ENCODE peak calls at places on chromosomes 5 and 9, in four cellular contexts. P is A549, O is PC-9, Z is AG09319. K is an unnamed sample.

GRCh38 chr5:37477426-37477825 is 98.3 kb downstream of the WDR70 start:
- DNase-seq in O (no peak), P (no peak), Z (no peak), K (no peak)

GRCh38 chr5:177513500-177513899 is 3.3 kb downstream of the DDX41 start:
- DNase-seq in P (no peak), O (no peak), Z (no peak), K (no peak)

GRCh38 chr5:57221049-57221568 is 47.2 kb downstream of the GPBP1 start:
- DNase-seq in P (peak), O (peak), Z (peak), K (peak)

GRCh38 chr5:119016125-119016774 is 27.9 kb upstream of the DTWD2 start:
- DNase-seq in O (no peak), Z (no peak), P (no peak), K (no peak)

GRCh38 chr9:118961857-118962256 is 407.4 kb downstream of the BRINP1 start:
- DNase-seq in O (peak), Z (peak), P (peak), K (peak)

GRCh38 chr9:34744295-34745221 is 34.6 kb upstream of the CCL21 start:
- DNase-seq in Z (no peak), P (peak), O (peak), K (peak)

GRCh38 chr5:116380615-116381014 is 194.0 kb downstream of the SEMA6A start:
- DNase-seq in O (no peak), Z (no peak), P (no peak), K (no peak)

GRCh38 chr5:181217111-181217804 is 5.8 kb upstream of the TRIM41 start:
- DNase-seq in P (peak), O (peak), Z (no peak), K (peak)

GRCh38 chr9:93601666-93602065 is 25.3 kb downstream of the PHF2 start:
- DNase-seq in Z (no peak), O (no peak), P (no peak), K (no peak)

GRCh38 chr5:165919196-165919595 is 2372.2 kb upstream of the WWC1 start:
- DNase-seq in O (no peak), P (no peak), Z (no peak), K (no peak)

GRCh38 chr5:95731571-95732554 is 727 bp downstream of the RHOBTB3 start:
- DNase-seq in P (peak), Z (no peak), O (no peak), K (peak)

GRCh38 chr5:761206-761771 is 23.2 kb downstream of the ZDHHC11B start:
- DNase-seq in P (no peak), Z (no peak), O (no peak), K (no peak)

GRCh38 chr9:115165233-115165632 is 47.3 kb upstream of the TNC start:
- DNase-seq in O (no peak), Z (no peak), P (no peak), K (no peak)

GRCh38 chr9:109256381-109256780 is 64.5 kb downstream of the EPB41L4B start:
- DNase-seq in P (no peak), O (no peak), Z (no peak), K (no peak)

GRCh38 chr5:14424011-14424685 is 157.4 kb upstream of the OTULINL start:
- DNase-seq in Z (no peak), P (no peak), O (no peak), K (no peak)

GRCh38 chr9:91354846-91355245 is 6.9 kb downstream of the AUH start:
- DNase-seq in O (no peak), P (no peak), Z (no peak), K (no peak)

GRCh38 chr9:86175743-86176456 is 76.5 kb upstream of the GOLM1 start:
- DNase-seq in P (no peak), O (peak), Z (no peak), K (no peak)

GRCh38 chr9:20473566-20474116 is 148.7 kb downstream of the MLLT3 start:
- DNase-seq in O (no peak), Z (peak), P (no peak), K (peak)

GRCh38 chr9:119959846-119960545 is 590.8 kb upstream of the BRINP1 start:
- DNase-seq in O (no peak), P (no peak), Z (no peak), K (no peak)

GRCh38 chr9:3760031-3760430 is 234.2 kb upstream of the RFX3 start:
- DNase-seq in Z (no peak), P (peak), O (no peak), K (no peak)

GRCh38 chr9:37761511-37761910 is 7.9 kb downstream of the TRMT10B start:
- DNase-seq in P (no peak), Z (no peak), O (no peak), K (peak)

GRCh38 chr9:125147401-125147951 is 4.1 kb upstream of the SCAI start:
- DNase-seq in P (no peak), O (no peak), Z (no peak), K (no peak)

GRCh38 chr5:147017191-147017590 is 138.6 kb upstream of the PPP2R2B start:
- DNase-seq in P (no peak), O (no peak), Z (no peak), K (no peak)

GRCh38 chr9:129770741-129771140 is 17.9 kb upstream of the PTGES start:
- DNase-seq in Z (no peak), O (no peak), P (no peak), K (no peak)

GRCh38 chr5:109865636-109866035 is 175.9 kb downstream of the MAN2A1 start:
- DNase-seq in Z (peak), P (peak), O (no peak), K (peak)

GRCh38 chr5:141001854-141002666 is 35.8 kb downstream of the PCDHAC2 start:
- DNase-seq in P (peak), O (no peak), Z (no peak), K (peak)

GRCh38 chr5:138037271-138037670 is 4.4 kb upstream of the FAM13B start:
- DNase-seq in O (no peak), Z (no peak), P (no peak), K (no peak)

GRCh38 chr5:82234880-82235279 is 43.3 kb downstream of the RPS23 start:
- DNase-seq in P (no peak), Z (no peak), O (no peak), K (no peak)

GRCh38 chr9:121786998-121787422 is 135.6 kb downstream of the DAB2IP start:
- DNase-seq in P (no peak), Z (no peak), O (no peak), K (no peak)

GRCh38 chr5:1512541-1513291 is 11.0 kb downstream of the LPCAT1 start:
- DNase-seq in Z (no peak), P (no peak), O (no peak), K (no peak)

GRCh38 chr9:130039504-130040147 is 3.4 kb downstream of the FNBP1 start:
- DNase-seq in Z (no peak), P (peak), O (no peak), K (no peak)

GRCh38 chr5:52868417-52868816 is 80.7 kb downstream of the ITGA1 start:
- DNase-seq in P (no peak), O (no peak), Z (no peak), K (no peak)

DNA sequence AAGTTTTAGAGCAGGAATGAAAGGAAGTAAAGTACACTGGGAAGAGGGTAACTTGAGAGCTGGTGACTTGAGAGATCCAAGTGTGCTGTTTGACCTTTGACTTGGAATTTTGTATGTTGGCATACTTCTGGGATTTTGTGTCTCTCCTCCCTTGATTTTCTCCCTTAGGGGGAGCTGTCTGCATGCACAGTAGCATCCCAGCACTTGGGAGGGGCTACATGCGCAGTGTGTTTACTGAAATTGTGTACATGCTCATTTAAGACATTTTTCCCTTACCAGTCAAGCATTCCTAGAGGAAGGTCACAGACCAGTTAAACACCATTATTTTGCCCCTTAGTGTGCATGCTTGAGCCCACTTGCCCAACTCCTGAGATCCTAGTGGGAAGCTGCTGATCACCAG is 120.1 kb downstream of the ZNF622 start:
- DNase-seq in O (no peak), Z (no peak), P (no peak), K (no peak)
- TF ChIP-seq CTCF in O (no peak), Z (no peak), P (no peak), K (no peak)

GRCh38 chr9:127451681-127452480 is 571 bp downstream of the LRSAM1 start:
- DNase-seq in Z (no peak), P (peak), O (peak), K (peak)

GRCh38 chr9:127452481-127453092 is 1.3 kb downstream of the LRSAM1 start:
- DNase-seq in P (no peak), Z (no peak), O (no peak), K (peak)

GRCh38 chr9:127457191-127457878 is 6.0 kb downstream of the LRSAM1 start:
- DNase-seq in Z (no peak), O (no peak), P (no peak), K (no peak)

GRCh38 chr9:127458921-127459320 is 7.6 kb downstream of the LRSAM1 start:
- DNase-seq in P (no peak), Z (no peak), O (no peak), K (no peak)

DNA sequence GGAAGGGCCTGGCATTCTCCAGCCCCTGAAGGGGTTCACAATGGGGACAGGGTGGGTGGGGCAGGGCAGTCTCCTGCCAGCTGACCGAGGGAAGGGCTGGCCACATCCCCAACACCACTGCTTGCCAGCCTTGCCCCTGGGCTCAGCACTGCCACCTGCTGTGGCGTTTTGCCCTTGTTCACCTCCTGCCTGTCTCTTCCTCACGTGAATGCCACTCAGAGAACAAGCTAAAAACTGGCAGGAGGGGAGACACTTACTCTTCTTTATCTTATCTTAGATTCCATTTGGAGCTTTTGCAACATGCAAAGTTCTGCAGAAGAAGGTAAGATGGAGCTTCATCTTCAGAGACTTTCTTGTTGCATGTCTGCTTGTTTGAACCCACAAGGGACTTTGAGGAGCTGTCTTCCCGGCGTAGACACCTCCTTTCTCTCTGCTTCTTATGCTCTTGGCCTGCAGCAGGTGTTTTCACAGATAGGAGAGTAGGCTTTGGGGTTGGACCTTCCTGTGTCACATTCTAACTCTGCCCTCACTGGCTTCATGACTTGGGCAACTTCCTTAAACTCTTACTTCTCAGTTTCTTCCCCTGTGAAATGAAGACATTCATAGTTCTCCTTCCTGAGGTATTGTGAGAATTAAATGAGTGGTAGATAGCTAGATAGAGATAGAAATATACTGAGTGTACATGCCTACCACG is 4.1 kb downstream of the LRSAM1 start:
- DNase-seq in P (peak), O (no peak), Z (no peak), K (no peak)
- TF ChIP-seq CTCF in P (peak), O (peak), Z (peak), K (peak)

GRCh38 chr5:77015938-77016569 is 14.2 kb upstream of the AGGF1 start:
- DNase-seq in P (peak), O (peak), Z (peak), K (peak)
- TF ChIP-seq CTCF in P (peak), O (peak), Z (peak), K (peak)

DNA sequence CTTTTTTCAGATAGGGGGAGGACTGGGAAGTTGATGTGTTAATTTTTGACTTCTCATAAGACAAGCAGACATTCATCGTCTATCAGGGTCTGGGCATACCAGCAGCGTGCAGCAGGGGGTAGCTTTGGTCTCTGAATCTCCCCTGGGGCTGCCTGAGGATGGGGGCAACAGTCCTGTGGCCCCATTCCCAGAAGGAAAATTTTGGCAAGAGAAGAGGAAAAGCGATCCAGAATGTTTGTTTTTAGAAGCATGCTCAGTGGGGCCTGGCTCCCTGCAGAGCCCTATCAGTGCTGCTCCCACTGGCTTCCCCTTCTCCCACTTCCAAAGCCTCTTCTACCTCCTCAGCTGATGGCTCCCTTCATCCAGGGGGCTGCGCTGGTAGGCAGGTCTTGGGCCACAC is 194.8 kb upstream of the IL12B start:
- DNase-seq in P (peak), Z (no peak), O (no peak), K (no peak)
- TF ChIP-seq CTCF in P (peak), Z (no peak), O (no peak), K (peak)